ENCODE peak calls at places on chromosome 11, in six cellular contexts. C is left ventricle myocardium superior, K is Right ventricle myocardium inferior, G is sciatic nerve, F is left lung, N is right cardiac atrium. A is an unnamed sample.

GRCh38 chr11:13216019-13217006 is 61.3 kb upstream of the BMAL1 start:
- ATAC-seq in C (no peak), K (no peak), G (peak; percentile 49), F (peak; percentile 80), N (peak; percentile 53), A (peak; percentile 36)

GRCh38 chr11:71097506-71098240 is 154.7 kb downstream of the SHANK2 start:
- ATAC-seq in C (no peak), K (no peak), G (no peak), F (no peak), N (no peak), A (no peak)

GRCh38 chr11:111372538-111372937 is 6.5 kb downstream of the POU2AF1 start:
- ATAC-seq in C (no peak), K (no peak), G (no peak), F (no peak), N (no peak), A (no peak)

GRCh38 chr11:125967515-125967914 is 21.7 kb downstream of the VSIG10L2 start:
- ATAC-seq in C (no peak), K (no peak), G (no peak), F (no peak), N (no peak), A (no peak)

GRCh38 chr11:15920856-15921629 is 435.3 kb downstream of the SOX6 start:
- ATAC-seq in C (peak; percentile 97), K (peak; percentile 82), G (no peak), F (peak; percentile 41), N (peak; percentile 77), A (no peak)

GRCh38 chr11:19843106-19843505 is 130.5 kb downstream of the NAV2 start:
- ATAC-seq in C (no peak), K (no peak), G (no peak), F (no peak), N (no peak), A (no peak)

GRCh38 chr11:6210274-6210955 is 5.1 kb downstream of the C11orf42 start:
- ATAC-seq in C (no peak), K (no peak), G (no peak), F (no peak), N (peak; percentile 30), A (peak; percentile 10)

GRCh38 chr11:68226421-68226820 is 13.3 kb upstream of the KMT5B start:
- ATAC-seq in C (no peak), K (no peak), G (no peak), F (no peak), N (no peak), A (no peak)

GRCh38 chr11:120091121-120091520 is 46.8 kb downstream of the TRIM29 start:
- ATAC-seq in C (no peak), K (no peak), G (no peak), F (no peak), N (no peak), A (no peak)

GRCh38 chr11:58654079-58654907 is 31.8 kb downstream of the CNTF start:
- ATAC-seq in C (peak; percentile 91), K (peak; percentile 84), G (peak; percentile 91), F (peak; percentile 98), N (peak; percentile 94), A (peak; percentile 82)

GRCh38 chr11:46554205-46555162 is 39.3 kb downstream of the AMBRA1 start:
- ATAC-seq in C (peak; percentile 73), K (peak; percentile 57), G (peak; percentile 95), F (peak; percentile 78), N (peak; percentile 85), A (peak; percentile 91)

GRCh38 chr11:93123351-93123898 is 74.4 kb downstream of the SLC36A4 start:
- ATAC-seq in C (peak; percentile 91), K (peak; percentile 86), G (no peak), F (no peak), N (peak; percentile 65), A (no peak)

GRCh38 chr11:76962583-76963416 is 71.4 kb upstream of the B3GNT6 start:
- ATAC-seq in C (no peak), K (no peak), G (no peak), F (peak; percentile 93), N (no peak), A (no peak)

GRCh38 chr11:73321342-73322110 is 13.4 kb downstream of the ARHGEF17 start:
- ATAC-seq in C (peak; percentile 40), K (peak; percentile 37), G (peak; percentile 71), F (no peak), N (peak; percentile 18), A (no peak)

GRCh38 chr11:60377737-60378136 is 595 bp upstream of the MS4A7 start:
- ATAC-seq in C (peak; percentile 84), K (peak; percentile 65), G (peak; percentile 86), F (peak; percentile 79), N (peak; percentile 75), A (peak; percentile 70)

A was measured in gastroesophageal sphincter.